ENCODE peak calls at places on chromosomes 3 and 15, in eight cellular contexts. P, C, Q, F, Y, G, B and T are unnamed samples.

GRCh38 chr3:14412831-14413380 is 10.5 kb downstream of the SLC6A6 start:
- DNase-seq in P (no peak), C (no peak), Q (no peak), F (no peak), Y (no peak), G (no peak), B (no peak), T (no peak)

GRCh38 chr3:131217296-131217741 is 164.3 kb upstream of the NUDT16 start:
- DNase-seq in P (peak), C (no peak), Q (no peak), F (no peak), Y (no peak), G (peak), B (peak), T (no peak)

GRCh38 chr3:20096135-20096685 is 56.0 kb downstream of the KAT2B start:
- DNase-seq in P (peak), C (no peak), Q (no peak), F (no peak), Y (no peak), G (no peak), B (no peak), T (no peak)

GRCh38 chr15:28986108-28986507 is 100.3 kb downstream of the APBA2 start:
- DNase-seq in P (no peak), C (no peak), Q (no peak), F (no peak), Y (no peak), G (no peak), B (no peak), T (no peak)

GRCh38 chr3:60829058-60829457 is 422.2 kb downstream of the FHIT start:
- DNase-seq in P (no peak), C (no peak), Q (no peak), F (no peak), Y (no peak), G (no peak), B (no peak), T (no peak)

GRCh38 chr3:124965413-124965812 is 30.9 kb upstream of the MUC13 start:
- DNase-seq in P (peak), C (no peak), Q (no peak), F (no peak), Y (no peak), G (no peak), B (no peak), T (no peak)

GRCh38 chr3:54225841-54226528 is 103.6 kb downstream of the CACNA2D3 start:
- DNase-seq in P (no peak), C (no peak), Q (no peak), F (no peak), Y (no peak), G (no peak), B (no peak), T (no peak)

GRCh38 chr15:91268510-91268909 is 168.5 kb downstream of the SV2B start:
- DNase-seq in P (peak), C (no peak), Q (no peak), F (no peak), Y (no peak), G (no peak), B (no peak), T (no peak)

GRCh38 chr15:45862034-45862433 is 227.2 kb downstream of the SQOR start:
- DNase-seq in P (no peak), C (no peak), Q (no peak), F (no peak), Y (no peak), G (no peak), B (peak), T (no peak)

GRCh38 chr15:53530762-53531161 is 228.7 kb downstream of the WDR72 start:
- DNase-seq in P (no peak), C (no peak), Q (no peak), F (no peak), Y (no peak), G (no peak), B (no peak), T (no peak)

GRCh38 chr3:4834403-4834866 is 144.8 kb upstream of the BHLHE40 start:
- DNase-seq in P (no peak), C (no peak), Q (no peak), F (peak), Y (peak), G (no peak), B (no peak), T (no peak)

GRCh38 chr3:149581248-149581647 is 76.6 kb downstream of the WWTR1 start:
- DNase-seq in P (peak), C (no peak), Q (no peak), F (no peak), Y (no peak), G (no peak), B (peak), T (no peak)

GRCh38 chr3:156472150-156472549 is 82.8 kb downstream of the SSR3 start:
- DNase-seq in P (no peak), C (no peak), Q (no peak), F (no peak), Y (no peak), G (no peak), B (no peak), T (no peak)

GRCh38 chr15:78044407-78045155 is 32.9 kb downstream of the TBC1D2B start:
- DNase-seq in P (no peak), C (no peak), Q (no peak), F (no peak), Y (no peak), G (no peak), B (no peak), T (no peak)

GRCh38 chr3:139574026-139574947 is 34.7 kb upstream of the RBP1 start:
- DNase-seq in P (peak), C (no peak), Q (no peak), F (peak), Y (no peak), G (no peak), B (no peak), T (peak)

GRCh38 chr15:88878720-88879184 is 16.6 kb downstream of the HAPLN3 start:
- DNase-seq in P (peak), C (no peak), Q (no peak), F (peak), Y (no peak), G (peak), B (no peak), T (no peak)

GRCh38 chr3:170966495-170966894 is 58.1 kb upstream of the EIF5A2 start:
- DNase-seq in P (no peak), C (no peak), Q (no peak), F (no peak), Y (no peak), G (no peak), B (no peak), T (no peak)

GRCh38 chr15:68427366-68427765 is 4.6 kb downstream of the ITGA11 start:
- DNase-seq in P (no peak), C (no peak), Q (no peak), F (no peak), Y (no peak), G (no peak), B (no peak), T (no peak)

GRCh38 chr3:74129056-74129455 is 485.4 kb downstream of the CNTN3 start:
- DNase-seq in P (no peak), C (no peak), Q (no peak), F (no peak), Y (no peak), G (no peak), B (no peak), T (no peak)

GRCh38 chr3:169173231-169173630 is 490.3 kb downstream of the MECOM start:
- DNase-seq in P (peak), C (peak), Q (no peak), F (no peak), Y (no peak), G (peak), B (peak), T (no peak)

GRCh38 chr3:4826237-4827100 is 152.8 kb upstream of the BHLHE40 start:
- DNase-seq in P (peak), C (peak), Q (peak), F (peak), Y (no peak), G (peak), B (no peak), T (peak)

GRCh38 chr15:49083471-49084284 is 37.4 kb upstream of the SECISBP2L start:
- DNase-seq in P (peak), C (no peak), Q (no peak), F (no peak), Y (no peak), G (no peak), B (no peak), T (no peak)

GRCh38 chr15:74200394-74200793 is 2.2 kb downstream of the STRA6 start:
- DNase-seq in P (peak), C (peak), Q (no peak), F (no peak), Y (no peak), G (peak), B (peak), T (peak)

GRCh38 chr3:98791341-98792325 is 28.5 kb downstream of the ST3GAL6 start:
- DNase-seq in P (peak), C (no peak), Q (no peak), F (no peak), Y (no peak), G (no peak), B (no peak), T (no peak)

GRCh38 chr3:4140921-4141320 is 162.2 kb upstream of the SETMAR start:
- DNase-seq in P (no peak), C (no peak), Q (no peak), F (no peak), Y (no peak), G (no peak), B (no peak), T (no peak)

GRCh38 chr15:58526647-58527192 is 94.9 kb downstream of the LIPC start:
- DNase-seq in P (no peak), C (no peak), Q (no peak), F (no peak), Y (no peak), G (no peak), B (no peak), T (no peak)

GRCh38 chr3:123552095-123552714 is 32.6 kb downstream of the HACD2 start:
- DNase-seq in P (peak), C (no peak), Q (no peak), F (no peak), Y (no peak), G (peak), B (peak), T (no peak)

GRCh38 chr3:65833761-65834505 is 204.8 kb downstream of the MAGI1 start:
- DNase-seq in P (peak), C (no peak), Q (no peak), F (no peak), Y (no peak), G (no peak), B (peak), T (no peak)

GRCh38 chr15:68364660-68365035 is 67.3 kb downstream of the ITGA11 start:
- DNase-seq in P (no peak), C (no peak), Q (no peak), F (no peak), Y (no peak), G (no peak), B (no peak), T (no peak)

GRCh38 chr15:90037961-90038633 is 37.0 kb downstream of the ZNF710 start:
- DNase-seq in P (peak), C (no peak), Q (no peak), F (no peak), Y (no peak), G (no peak), B (peak), T (no peak)

GRCh38 chr3:9147215-9147895 is 102.1 kb downstream of the SRGAP3 start:
- DNase-seq in P (no peak), C (no peak), Q (no peak), F (no peak), Y (no peak), G (no peak), B (no peak), T (no peak)

GRCh38 chr3:179450901-179451334 is 352 bp downstream of the GNB4 start:
- DNase-seq in P (peak), C (no peak), Q (no peak), F (no peak), Y (no peak), G (peak), B (peak), T (no peak)

GRCh38 chr3:13508496-13508895 is 28.4 kb downstream of the HDAC11 start:
- DNase-seq in P (no peak), C (no peak), Q (no peak), F (no peak), Y (no peak), G (no peak), B (no peak), T (no peak)

GRCh38 chr15:80159811-80160569 is 7.2 kb downstream of the FAH start:
- DNase-seq in P (peak), C (no peak), Q (no peak), F (no peak), Y (no peak), G (no peak), B (no peak), T (no peak)

GRCh38 chr3:186536883-186537553 is 7.2 kb downstream of the CRYGS start:
- DNase-seq in P (peak), C (no peak), Q (no peak), F (no peak), Y (no peak), G (no peak), B (no peak), T (no peak)

GRCh38 chr3:168002786-168003368 is 92.8 kb downstream of the GOLIM4 start:
- DNase-seq in P (peak), C (no peak), Q (no peak), F (peak), Y (no peak), G (peak), B (peak), T (no peak)